ENCODE peak calls at places on chromosomes 7 and 10, in ten cellular contexts. One of them, this sample, is unnamed.

GRCh38 chr10:93457511-93457910 is 24.6 kb downstream of the MYOF start:
- DNase-seq in stomach: no peak
- DNase-seq in Panc1: no peak
- DNase-seq in aorta: no peak
- DNase-seq in hepatocyte: no peak
- DNase-seq in osteoblast: no peak
- DNase-seq in DND-41: no peak
- DNase-seq in GM12878: no peak
- DNase-seq in effector memory CD4-positive, alpha-beta T cell: no peak
- DNase-seq in iPS DF 6.9: no peak
- DNase-seq in this sample: no peak

GRCh38 chr7:27187702-27188665 is 3.0 kb upstream of the HOXA11 start:
- DNase-seq in stomach: peak; percentile 20
- DNase-seq in Panc1: no peak
- DNase-seq in aorta: peak; percentile 52
- DNase-seq in hepatocyte: no peak
- DNase-seq in osteoblast: peak; percentile 94
- DNase-seq in DND-41: peak; percentile 41
- DNase-seq in GM12878: no peak
- DNase-seq in effector memory CD4-positive, alpha-beta T cell: no peak
- DNase-seq in iPS DF 6.9: no peak
- DNase-seq in this sample: peak; percentile 60

GRCh38 chr10:8967004-8967530 is 912.6 kb downstream of the GATA3 start:
- DNase-seq in stomach: no peak
- DNase-seq in Panc1: no peak
- DNase-seq in aorta: no peak
- DNase-seq in hepatocyte: no peak
- DNase-seq in osteoblast: no peak
- DNase-seq in DND-41: no peak
- DNase-seq in GM12878: no peak
- DNase-seq in effector memory CD4-positive, alpha-beta T cell: no peak
- DNase-seq in iPS DF 6.9: no peak
- DNase-seq in this sample: no peak

GRCh38 chr10:26481914-26482550 is 43.9 kb downstream of the APBB1IP start:
- DNase-seq in stomach: no peak
- DNase-seq in Panc1: no peak
- DNase-seq in aorta: no peak
- DNase-seq in hepatocyte: no peak
- DNase-seq in osteoblast: no peak
- DNase-seq in DND-41: peak; percentile 69
- DNase-seq in GM12878: no peak
- DNase-seq in effector memory CD4-positive, alpha-beta T cell: no peak
- DNase-seq in iPS DF 6.9: no peak
- DNase-seq in this sample: no peak

GRCh38 chr10:77506517-77506916 is 131.1 kb downstream of the KCNMA1 start:
- DNase-seq in stomach: no peak
- DNase-seq in Panc1: no peak
- DNase-seq in aorta: no peak
- DNase-seq in hepatocyte: no peak
- DNase-seq in osteoblast: no peak
- DNase-seq in DND-41: no peak
- DNase-seq in GM12878: no peak
- DNase-seq in effector memory CD4-positive, alpha-beta T cell: no peak
- DNase-seq in iPS DF 6.9: no peak
- DNase-seq in this sample: no peak

GRCh38 chr7:112056409-112056808 is 149.8 kb downstream of the DOCK4 start:
- DNase-seq in stomach: no peak
- DNase-seq in Panc1: no peak
- DNase-seq in aorta: no peak
- DNase-seq in hepatocyte: peak; percentile 63
- DNase-seq in osteoblast: no peak
- DNase-seq in DND-41: no peak
- DNase-seq in GM12878: peak; percentile 27
- DNase-seq in effector memory CD4-positive, alpha-beta T cell: no peak
- DNase-seq in iPS DF 6.9: no peak
- DNase-seq in this sample: no peak

GRCh38 chr10:22365644-22366565 is 20.6 kb downstream of the SPAG6 start:
- DNase-seq in stomach: no peak
- DNase-seq in Panc1: no peak
- DNase-seq in aorta: no peak
- DNase-seq in hepatocyte: no peak
- DNase-seq in osteoblast: no peak
- DNase-seq in DND-41: no peak
- DNase-seq in GM12878: no peak
- DNase-seq in effector memory CD4-positive, alpha-beta T cell: no peak
- DNase-seq in iPS DF 6.9: no peak
- DNase-seq in this sample: no peak

GRCh38 chr7:112214887-112215286 is 8.4 kb downstream of the ZNF277 start:
- DNase-seq in stomach: no peak
- DNase-seq in Panc1: no peak
- DNase-seq in aorta: no peak
- DNase-seq in hepatocyte: no peak
- DNase-seq in osteoblast: no peak
- DNase-seq in DND-41: no peak
- DNase-seq in GM12878: no peak
- DNase-seq in effector memory CD4-positive, alpha-beta T cell: no peak
- DNase-seq in iPS DF 6.9: no peak
- DNase-seq in this sample: no peak

GRCh38 chr10:34666008-34666700 is 148.9 kb downstream of the PARD3 start:
- DNase-seq in stomach: peak; percentile 40
- DNase-seq in Panc1: peak; percentile 76
- DNase-seq in aorta: no peak
- DNase-seq in hepatocyte: peak; percentile 85
- DNase-seq in osteoblast: peak; percentile 90
- DNase-seq in DND-41: no peak
- DNase-seq in GM12878: peak; percentile 53
- DNase-seq in effector memory CD4-positive, alpha-beta T cell: no peak
- DNase-seq in iPS DF 6.9: no peak
- DNase-seq in this sample: no peak

GRCh38 chr7:157664866-157665633 is 328.2 kb downstream of the DNAJB6 start:
- DNase-seq in stomach: no peak
- DNase-seq in Panc1: no peak
- DNase-seq in aorta: no peak
- DNase-seq in hepatocyte: no peak
- DNase-seq in osteoblast: no peak
- DNase-seq in DND-41: no peak
- DNase-seq in GM12878: no peak
- DNase-seq in effector memory CD4-positive, alpha-beta T cell: no peak
- DNase-seq in iPS DF 6.9: no peak
- DNase-seq in this sample: no peak

GRCh38 chr7:46191776-46192175 is 270.7 kb upstream of the IGFBP3 start:
- DNase-seq in stomach: no peak
- DNase-seq in Panc1: no peak
- DNase-seq in aorta: no peak
- DNase-seq in hepatocyte: no peak
- DNase-seq in osteoblast: no peak
- DNase-seq in DND-41: no peak
- DNase-seq in GM12878: no peak
- DNase-seq in effector memory CD4-positive, alpha-beta T cell: no peak
- DNase-seq in iPS DF 6.9: no peak
- DNase-seq in this sample: no peak

GRCh38 chr10:19987931-19988330 is 171.7 kb downstream of the PLXDC2 start:
- DNase-seq in stomach: no peak
- DNase-seq in Panc1: no peak
- DNase-seq in aorta: no peak
- DNase-seq in hepatocyte: no peak
- DNase-seq in osteoblast: no peak
- DNase-seq in DND-41: no peak
- DNase-seq in GM12878: no peak
- DNase-seq in effector memory CD4-positive, alpha-beta T cell: no peak
- DNase-seq in iPS DF 6.9: no peak
- DNase-seq in this sample: no peak

GRCh38 chr10:49151025-49151445 is 17.2 kb upstream of the FAM170B start:
- DNase-seq in stomach: no peak
- DNase-seq in Panc1: no peak
- DNase-seq in aorta: no peak
- DNase-seq in hepatocyte: no peak
- DNase-seq in osteoblast: no peak
- DNase-seq in DND-41: no peak
- DNase-seq in GM12878: no peak
- DNase-seq in effector memory CD4-positive, alpha-beta T cell: no peak
- DNase-seq in iPS DF 6.9: no peak
- DNase-seq in this sample: no peak

GRCh38 chr7:30200591-30200990 is 65.8 kb downstream of the MTURN start:
- DNase-seq in stomach: no peak
- DNase-seq in Panc1: no peak
- DNase-seq in aorta: no peak
- DNase-seq in hepatocyte: no peak
- DNase-seq in osteoblast: no peak
- DNase-seq in DND-41: no peak
- DNase-seq in GM12878: no peak
- DNase-seq in effector memory CD4-positive, alpha-beta T cell: no peak
- DNase-seq in iPS DF 6.9: no peak
- DNase-seq in this sample: no peak

DNA sequence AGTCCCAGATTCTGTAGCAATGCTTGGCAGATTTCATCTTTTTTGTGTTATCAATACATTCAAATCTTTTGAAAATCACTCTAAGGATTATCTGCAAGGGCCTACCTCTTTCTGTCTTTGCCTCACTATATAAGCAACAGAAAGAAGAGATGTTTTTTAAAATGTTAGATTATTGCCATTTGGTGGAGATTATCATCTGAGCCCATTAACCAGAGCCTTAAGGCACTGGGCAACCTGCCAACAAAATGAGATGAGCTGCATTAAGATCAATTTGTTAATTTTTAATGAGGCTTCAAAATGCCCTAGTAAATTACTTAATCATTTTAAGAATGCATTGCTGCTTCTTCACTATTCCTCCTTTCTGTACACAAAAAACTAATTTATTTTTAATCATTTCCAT is 314.1 kb downstream of the SNX13 start:
- DNase-seq in stomach: no peak
- DNase-seq in Panc1: no peak
- DNase-seq in aorta: no peak
- DNase-seq in hepatocyte: no peak
- DNase-seq in osteoblast: no peak
- DNase-seq in DND-41: no peak
- DNase-seq in GM12878: no peak
- DNase-seq in effector memory CD4-positive, alpha-beta T cell: no peak
- DNase-seq in iPS DF 6.9: no peak
- DNase-seq in this sample: no peak
- H3K27ac ChIP-seq in stomach: no peak overlapping the region
- H3K27ac ChIP-seq in Panc1: no peak overlapping the region
- H3K27ac ChIP-seq in aorta: no peak overlapping the region
- H3K27ac ChIP-seq in hepatocyte: no peak overlapping the region
- H3K27ac ChIP-seq in osteoblast: peak overlapping the region; percentile 78
- H3K27ac ChIP-seq in DND-41: no peak overlapping the region
- H3K27ac ChIP-seq in GM12878: no peak overlapping the region
- H3K27ac ChIP-seq in effector memory CD4-positive, alpha-beta T cell: no peak overlapping the region
- H3K27ac ChIP-seq in iPS DF 6.9: no peak overlapping the region
- H3K27ac ChIP-seq in this sample: no peak overlapping the region

DNA sequence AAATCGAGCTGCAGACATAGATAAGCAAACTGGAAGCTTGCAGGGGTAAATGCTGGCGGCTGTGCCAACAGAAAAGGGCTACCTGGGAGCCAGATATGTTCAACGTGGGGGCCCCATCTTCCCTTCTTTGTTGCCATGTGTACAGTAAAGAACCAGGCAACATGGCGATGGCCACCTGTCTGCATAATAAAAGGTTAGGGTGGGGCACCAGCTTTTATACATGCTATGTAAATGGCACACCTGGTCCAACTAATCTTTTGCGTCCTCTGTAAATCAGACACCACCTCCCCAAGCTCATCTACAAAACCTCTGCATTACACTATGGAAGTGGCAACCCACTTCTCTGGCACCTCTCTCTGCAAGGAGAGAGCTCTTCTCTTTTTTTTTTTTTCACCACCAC is 13.9 kb downstream of the BUD31 start:
- DNase-seq in stomach: no peak
- DNase-seq in Panc1: no peak
- DNase-seq in aorta: no peak
- DNase-seq in hepatocyte: no peak
- DNase-seq in osteoblast: peak; percentile 21
- DNase-seq in DND-41: no peak
- DNase-seq in GM12878: no peak
- DNase-seq in effector memory CD4-positive, alpha-beta T cell: no peak
- DNase-seq in iPS DF 6.9: no peak
- DNase-seq in this sample: no peak
- H3K9me3 ChIP-seq in stomach: no peaks in the 10 kb centered on the region
- H3K9me3 ChIP-seq in Panc1: no peaks in the 10 kb centered on the region
- H3K9me3 ChIP-seq in aorta: no peaks in the 10 kb centered on the region
- H3K9me3 ChIP-seq in hepatocyte: no peaks in the 10 kb centered on the region
- H3K9me3 ChIP-seq in osteoblast: no peaks in the 10 kb centered on the region
- H3K9me3 ChIP-seq in DND-41: no peaks in the 10 kb centered on the region
- H3K9me3 ChIP-seq in GM12878: no peaks in the 10 kb centered on the region
- H3K9me3 ChIP-seq in effector memory CD4-positive, alpha-beta T cell: no peaks in the 10 kb centered on the region
- H3K9me3 ChIP-seq in iPS DF 6.9: no peaks in the 10 kb centered on the region
- H3K9me3 ChIP-seq in this sample: no peaks in the 10 kb centered on the region

GRCh38 chr7:74606101-74606908 is 51.2 kb upstream of the GTF2I start:
- DNase-seq in stomach: peak; percentile 57
- DNase-seq in Panc1: no peak
- DNase-seq in aorta: peak; percentile 87
- DNase-seq in hepatocyte: peak; percentile 61
- DNase-seq in osteoblast: peak; percentile 72
- DNase-seq in DND-41: peak; percentile 70
- DNase-seq in GM12878: no peak
- DNase-seq in effector memory CD4-positive, alpha-beta T cell: no peak
- DNase-seq in iPS DF 6.9: no peak
- DNase-seq in this sample: no peak
- H3K4me3 ChIP-seq in stomach: peak overlapping the region; percentile 45
- H3K4me3 ChIP-seq in Panc1: peak overlapping the region; percentile 23
- H3K4me3 ChIP-seq in aorta: peak overlapping the region; percentile 2
- H3K4me3 ChIP-seq in hepatocyte: no peak overlapping the region
- H3K4me3 ChIP-seq in osteoblast: peak overlapping the region; percentile 60
- H3K4me3 ChIP-seq in DND-41: peak overlapping the region; percentile 16
- H3K4me3 ChIP-seq in GM12878: peak overlapping the region; percentile 68
- H3K4me3 ChIP-seq in effector memory CD4-positive, alpha-beta T cell: peak overlapping the region; percentile 62
- H3K4me3 ChIP-seq in iPS DF 6.9: peak overlapping the region; percentile 9
- H3K4me3 ChIP-seq in this sample: no peak overlapping the region

GRCh38 chr7:131655447-131655846 is 99.0 kb upstream of the PODXL start:
- DNase-seq in stomach: no peak
- DNase-seq in Panc1: no peak
- DNase-seq in aorta: peak; percentile 30
- DNase-seq in hepatocyte: no peak
- DNase-seq in osteoblast: no peak
- DNase-seq in DND-41: no peak
- DNase-seq in GM12878: no peak
- DNase-seq in effector memory CD4-positive, alpha-beta T cell: no peak
- DNase-seq in iPS DF 6.9: no peak
- DNase-seq in this sample: no peak

GRCh38 chr7:131656980-131657725 is 100.7 kb upstream of the PODXL start:
- DNase-seq in stomach: no peak
- DNase-seq in Panc1: no peak
- DNase-seq in aorta: no peak
- DNase-seq in hepatocyte: no peak
- DNase-seq in osteoblast: no peak
- DNase-seq in DND-41: no peak
- DNase-seq in GM12878: no peak
- DNase-seq in effector memory CD4-positive, alpha-beta T cell: no peak
- DNase-seq in iPS DF 6.9: no peak
- DNase-seq in this sample: no peak

GRCh38 chr7:131654668-131655326 is 98.4 kb upstream of the PODXL start:
- DNase-seq in stomach: peak; percentile 88
- DNase-seq in Panc1: peak; percentile 64
- DNase-seq in aorta: peak; percentile 96
- DNase-seq in hepatocyte: peak; percentile 89
- DNase-seq in osteoblast: peak; percentile 94
- DNase-seq in DND-41: peak; percentile 84
- DNase-seq in GM12878: peak; percentile 4
- DNase-seq in effector memory CD4-positive, alpha-beta T cell: peak; percentile 58
- DNase-seq in iPS DF 6.9: peak; percentile 95
- DNase-seq in this sample: peak; percentile 77

GRCh38 chr7:131655866-131656265 is 99.4 kb upstream of the PODXL start:
- DNase-seq in stomach: no peak
- DNase-seq in Panc1: no peak
- DNase-seq in aorta: peak; percentile 57
- DNase-seq in hepatocyte: no peak
- DNase-seq in osteoblast: no peak
- DNase-seq in DND-41: no peak
- DNase-seq in GM12878: no peak
- DNase-seq in effector memory CD4-positive, alpha-beta T cell: no peak
- DNase-seq in iPS DF 6.9: no peak
- DNase-seq in this sample: no peak

GRCh38 chr7:131657881-131658280 is 101.5 kb upstream of the PODXL start:
- DNase-seq in stomach: no peak
- DNase-seq in Panc1: no peak
- DNase-seq in aorta: no peak
- DNase-seq in hepatocyte: no peak
- DNase-seq in osteoblast: no peak
- DNase-seq in DND-41: no peak
- DNase-seq in GM12878: no peak
- DNase-seq in effector memory CD4-positive, alpha-beta T cell: no peak
- DNase-seq in iPS DF 6.9: no peak
- DNase-seq in this sample: no peak
- H3K27ac ChIP-seq in stomach: no peak overlapping the region
- H3K27ac ChIP-seq in Panc1: no peak overlapping the region
- H3K27ac ChIP-seq in aorta: no peak overlapping the region
- H3K27ac ChIP-seq in hepatocyte: no peak overlapping the region
- H3K27ac ChIP-seq in osteoblast: no peak overlapping the region
- H3K27ac ChIP-seq in DND-41: no peak overlapping the region
- H3K27ac ChIP-seq in GM12878: no peak overlapping the region
- H3K27ac ChIP-seq in effector memory CD4-positive, alpha-beta T cell: no peak overlapping the region
- H3K27ac ChIP-seq in iPS DF 6.9: no peak overlapping the region
- H3K27ac ChIP-seq in this sample: no peak overlapping the region